ENCODE peak calls at places on chromosomes 2 and 18, in four cellular contexts. G, X, Y and U are unnamed samples.

GRCh38 chr18:76275913-76276312 is 219.1 kb downstream of the ZNF516 start:
- DNase-seq in G (no peak), X (no peak), Y (no peak), U (no peak)

GRCh38 chr18:12726774-12727550 is 24.1 kb downstream of the PSMG2 start:
- DNase-seq in G (peak; percentile 64), X (no peak), Y (peak; percentile 66), U (peak; percentile 48)

GRCh38 chr2:102505290-102505689 is 32.3 kb downstream of the SLC9A4 start:
- DNase-seq in G (no peak), X (no peak), Y (no peak), U (no peak)

GRCh38 chr2:174551697-174552096 is 45.9 kb downstream of the WIPF1 start:
- DNase-seq in G (no peak), X (no peak), Y (no peak), U (no peak)

GRCh38 chr2:231169475-231169874 is 29.0 kb upstream of the ARMC9 start:
- DNase-seq in G (no peak), X (no peak), Y (no peak), U (no peak)

GRCh38 chr2:234453216-234453615 is 43.7 kb downstream of the ARL4C start:
- DNase-seq in G (no peak), X (no peak), Y (no peak), U (no peak)

GRCh38 chr2:27049422-27050280 is 1.8 kb upstream of the AGBL5 start:
- DNase-seq in G (no peak), X (no peak), Y (no peak), U (no peak)

GRCh38 chr2:224764565-224765236 is 48.5 kb upstream of the CCDC195 start:
- DNase-seq in G (no peak), X (no peak), Y (no peak), U (no peak)

GRCh38 chr2:127067620-127068350 is 39.2 kb downstream of the BIN1 start:
- DNase-seq in G (peak; percentile 64), X (peak; percentile 41), Y (peak; percentile 21), U (peak; percentile 70)